ENCODE peak calls at places on chromosome 19, in eight cellular contexts. U is activated CD4-positive, alpha-beta T cell treated with anti-CD3 and anti-CD28 coated beads, Interleukin-2, amount 50 U/mL, for 24 hours; C is fibroblast of mammary gland; O is HS-5; F is effector CD4-positive, alpha-beta T cell; L is adrenal gland; Z is nucleus accumbens; G is NCI-H1930. P is an unnamed sample.

GRCh38 chr19:4582980-4583842 is 23.7 kb upstream of the SEMA6B start:
- DNase-seq in G (no peak), L (peak; percentile 64), Z (no peak), F (no peak), O (no peak), C (no peak), U (no peak), P (no peak)

GRCh38 chr19:51520710-51521109 is 10.8 kb downstream of the SIGLEC6 start:
- DNase-seq in O (no peak), U (no peak), F (no peak), L (no peak), G (no peak), C (no peak), Z (no peak), P (no peak)

GRCh38 chr19:22528956-22529355 is 105.2 kb upstream of the ZNF492 start:
- DNase-seq in U (no peak), G (no peak), O (no peak), L (no peak), C (no peak), Z (no peak), F (no peak), P (no peak)

GRCh38 chr19:17424743-17425365 is 5.0 kb downstream of the MVB12A start:
- DNase-seq in C (peak; percentile 23), L (peak; percentile 69), O (no peak), G (peak; percentile 72), U (no peak), F (no peak), Z (no peak), P (peak; percentile 24)

GRCh38 chr19:45782820-45783785 is 813 bp upstream of the DMPK start:
- DNase-seq in L (peak; percentile 70), G (no peak), C (peak; percentile 71), F (no peak), Z (no peak), O (no peak), U (no peak), P (peak; percentile 82)

GRCh38 chr19:16087940-16088339 is 11.6 kb downstream of the TPM4 start:
- DNase-seq in O (no peak), F (no peak), C (no peak), G (no peak), U (no peak), L (no peak), Z (no peak), P (no peak)

GRCh38 chr19:35170359-35171061 is 16.0 kb downstream of the FXYD5 start:
- DNase-seq in L (peak; percentile 31), Z (no peak), G (no peak), F (no peak), O (no peak), C (peak; percentile 18), U (no peak), P (no peak)

GRCh38 chr19:58317481-58318072 is 9.2 kb upstream of the ZSCAN22 start:
- DNase-seq in O (no peak), U (no peak), G (no peak), Z (no peak), C (peak; percentile 54), L (no peak), F (no peak), P (peak; percentile 15)

GRCh38 chr19:29562299-29563297 is 36.8 kb downstream of the VSTM2B start:
- DNase-seq in F (no peak), U (no peak), Z (no peak), L (no peak), C (no peak), G (no peak), O (no peak), P (no peak)

GRCh38 chr19:1813197-1813836 is 1.2 kb upstream of the ATP8B3 start:
- DNase-seq in Z (no peak), L (no peak), C (no peak), U (no peak), F (no peak), O (no peak), G (no peak), P (no peak)

GRCh38 chr19:38264486-38265212 is at the start of gene SPINT2:
- DNase-seq in G (peak; percentile 96), C (no peak), O (no peak), U (peak; percentile 49), F (peak; percentile 21), Z (no peak), L (no peak), P (no peak)

GRCh38 chr19:11204076-11204602 is 6.8 kb upstream of the KANK2 start:
- DNase-seq in C (no peak), G (no peak), O (no peak), U (no peak), L (no peak), Z (no peak), F (no peak), P (no peak)

GRCh38 chr19:10562609-10563008 is 3.2 kb downstream of the KRI1 start:
- DNase-seq in G (no peak), U (no peak), F (no peak), O (no peak), Z (no peak), C (no peak), L (no peak), P (no peak)